ENCODE peak calls at places on chromosomes 12 and 14, in eight cellular contexts. One of them, this sample, is unnamed. For H3K4me1, the result is how much of the 10 kb centered on the place peaks cover.

GRCh38 chr14:99732436-99733220 is 48.5 kb downstream of the CYP46A1 start:
- DNase-seq in A549: no peak
- DNase-seq in thoracic aorta: no peak
- DNase-seq in left ventricle myocardium inferior: peak
- DNase-seq in neural progenitor cell: no peak
- DNase-seq in naive thymus-derived CD4-positive, alpha-beta T cell: peak
- DNase-seq in body of pancreas: no peak
- DNase-seq in lower lobe of right lung: peak
- DNase-seq in this sample: no peak

GRCh38 chr12:31868980-31869379 is 90.2 kb upstream of the RESF1 start:
- DNase-seq in thoracic aorta: no peak
- DNase-seq in body of pancreas: peak
- DNase-seq in A549: no peak
- DNase-seq in naive thymus-derived CD4-positive, alpha-beta T cell: no peak
- DNase-seq in neural progenitor cell: no peak
- DNase-seq in left ventricle myocardium inferior: peak
- DNase-seq in lower lobe of right lung: no peak
- DNase-seq in this sample: no peak

GRCh38 chr12:103036581-103037214 is 79.2 kb downstream of the ASCL1 start:
- DNase-seq in neural progenitor cell: no peak
- DNase-seq in A549: no peak
- DNase-seq in thoracic aorta: no peak
- DNase-seq in left ventricle myocardium inferior: no peak
- DNase-seq in lower lobe of right lung: no peak
- DNase-seq in naive thymus-derived CD4-positive, alpha-beta T cell: no peak
- DNase-seq in body of pancreas: no peak
- DNase-seq in this sample: no peak

GRCh38 chr14:54138024-54138353 is 181.4 kb upstream of the BMP4 start:
- DNase-seq in left ventricle myocardium inferior: no peak
- DNase-seq in neural progenitor cell: no peak
- DNase-seq in naive thymus-derived CD4-positive, alpha-beta T cell: no peak
- DNase-seq in body of pancreas: no peak
- DNase-seq in A549: no peak
- DNase-seq in thoracic aorta: no peak
- DNase-seq in lower lobe of right lung: no peak
- DNase-seq in this sample: no peak

GRCh38 chr12:106801830-106802561 is 27.5 kb downstream of the RIC8B start:
- DNase-seq in A549: no peak
- DNase-seq in thoracic aorta: no peak
- DNase-seq in lower lobe of right lung: no peak
- DNase-seq in body of pancreas: no peak
- DNase-seq in naive thymus-derived CD4-positive, alpha-beta T cell: no peak
- DNase-seq in left ventricle myocardium inferior: no peak
- DNase-seq in neural progenitor cell: no peak
- DNase-seq in this sample: no peak

GRCh38 chr12:106903241-106903950 is 52.3 kb upstream of the TMEM263 start:
- DNase-seq in lower lobe of right lung: peak
- DNase-seq in body of pancreas: peak
- DNase-seq in neural progenitor cell: peak
- DNase-seq in naive thymus-derived CD4-positive, alpha-beta T cell: peak
- DNase-seq in left ventricle myocardium inferior: peak
- DNase-seq in thoracic aorta: peak
- DNase-seq in A549: peak
- DNase-seq in this sample: peak

GRCh38 chr14:96626916-96627315 is 124.7 kb downstream of the PAPOLA start:
- DNase-seq in body of pancreas: no peak
- DNase-seq in naive thymus-derived CD4-positive, alpha-beta T cell: no peak
- DNase-seq in A549: no peak
- DNase-seq in neural progenitor cell: no peak
- DNase-seq in lower lobe of right lung: no peak
- DNase-seq in thoracic aorta: no peak
- DNase-seq in left ventricle myocardium inferior: no peak
- DNase-seq in this sample: no peak

GRCh38 chr14:55138091-55138490 is 9.0 kb downstream of the LGALS3 start:
- DNase-seq in lower lobe of right lung: no peak
- DNase-seq in body of pancreas: no peak
- DNase-seq in A549: no peak
- DNase-seq in naive thymus-derived CD4-positive, alpha-beta T cell: no peak
- DNase-seq in neural progenitor cell: peak
- DNase-seq in left ventricle myocardium inferior: no peak
- DNase-seq in thoracic aorta: no peak
- DNase-seq in this sample: no peak

GRCh38 chr14:104284107-104284592 is 145.8 kb downstream of the KIF26A start:
- DNase-seq in body of pancreas: no peak
- DNase-seq in neural progenitor cell: peak
- DNase-seq in left ventricle myocardium inferior: peak
- DNase-seq in lower lobe of right lung: peak
- DNase-seq in thoracic aorta: no peak
- DNase-seq in A549: no peak
- DNase-seq in naive thymus-derived CD4-positive, alpha-beta T cell: no peak
- DNase-seq in this sample: no peak

GRCh38 chr12:42730286-42730685 is 140.7 kb upstream of the PRICKLE1 start:
- DNase-seq in A549: no peak
- DNase-seq in lower lobe of right lung: no peak
- DNase-seq in thoracic aorta: no peak
- DNase-seq in body of pancreas: no peak
- DNase-seq in neural progenitor cell: no peak
- DNase-seq in left ventricle myocardium inferior: no peak
- DNase-seq in naive thymus-derived CD4-positive, alpha-beta T cell: no peak
- DNase-seq in this sample: no peak

GRCh38 chr14:101562659-101563351 is 1.5 kb downstream of the DIO3 start:
- DNase-seq in neural progenitor cell: no peak
- DNase-seq in body of pancreas: no peak
- DNase-seq in naive thymus-derived CD4-positive, alpha-beta T cell: no peak
- DNase-seq in A549: no peak
- DNase-seq in thoracic aorta: no peak
- DNase-seq in lower lobe of right lung: peak
- DNase-seq in left ventricle myocardium inferior: no peak
- DNase-seq in this sample: no peak

GRCh38 chr14:69951263-69951662 is 72.0 kb downstream of the SMOC1 start:
- DNase-seq in naive thymus-derived CD4-positive, alpha-beta T cell: no peak
- DNase-seq in neural progenitor cell: no peak
- DNase-seq in body of pancreas: no peak
- DNase-seq in thoracic aorta: no peak
- DNase-seq in lower lobe of right lung: no peak
- DNase-seq in A549: no peak
- DNase-seq in left ventricle myocardium inferior: no peak
- DNase-seq in this sample: no peak

GRCh38 chr12:77999074-77999715 is 168.5 kb downstream of the NAV3 start:
- DNase-seq in left ventricle myocardium inferior: no peak
- DNase-seq in thoracic aorta: no peak
- DNase-seq in body of pancreas: no peak
- DNase-seq in A549: no peak
- DNase-seq in naive thymus-derived CD4-positive, alpha-beta T cell: no peak
- DNase-seq in lower lobe of right lung: no peak
- DNase-seq in neural progenitor cell: no peak
- DNase-seq in this sample: no peak

GRCh38 chr14:67483599-67484270 is 4.8 kb downstream of the TMEM229B start:
- DNase-seq in naive thymus-derived CD4-positive, alpha-beta T cell: no peak
- DNase-seq in lower lobe of right lung: no peak
- DNase-seq in neural progenitor cell: no peak
- DNase-seq in left ventricle myocardium inferior: no peak
- DNase-seq in A549: no peak
- DNase-seq in body of pancreas: no peak
- DNase-seq in thoracic aorta: no peak
- DNase-seq in this sample: no peak

GRCh38 chr14:35386673-35387125 is 17.9 kb downstream of the NFKBIA start:
- DNase-seq in lower lobe of right lung: no peak
- DNase-seq in body of pancreas: no peak
- DNase-seq in A549: no peak
- DNase-seq in neural progenitor cell: peak
- DNase-seq in left ventricle myocardium inferior: peak
- DNase-seq in naive thymus-derived CD4-positive, alpha-beta T cell: no peak
- DNase-seq in thoracic aorta: no peak
- DNase-seq in this sample: no peak

GRCh38 chr12:77540097-77540496 is 290.6 kb upstream of the NAV3 start:
- DNase-seq in body of pancreas: no peak
- DNase-seq in thoracic aorta: no peak
- DNase-seq in lower lobe of right lung: no peak
- DNase-seq in left ventricle myocardium inferior: no peak
- DNase-seq in naive thymus-derived CD4-positive, alpha-beta T cell: no peak
- DNase-seq in neural progenitor cell: no peak
- DNase-seq in A549: no peak
- DNase-seq in this sample: no peak

GRCh38 chr12:59500915-59501314 is 94.9 kb upstream of the SLC16A7 start:
- DNase-seq in left ventricle myocardium inferior: no peak
- DNase-seq in lower lobe of right lung: no peak
- DNase-seq in thoracic aorta: no peak
- DNase-seq in naive thymus-derived CD4-positive, alpha-beta T cell: no peak
- DNase-seq in A549: no peak
- DNase-seq in neural progenitor cell: no peak
- DNase-seq in body of pancreas: peak
- DNase-seq in this sample: no peak

GRCh38 chr12:11705010-11705409 is 55.5 kb downstream of the ETV6 start:
- DNase-seq in naive thymus-derived CD4-positive, alpha-beta T cell: no peak
- DNase-seq in A549: peak
- DNase-seq in body of pancreas: peak
- DNase-seq in thoracic aorta: no peak
- DNase-seq in left ventricle myocardium inferior: no peak
- DNase-seq in neural progenitor cell: no peak
- DNase-seq in lower lobe of right lung: no peak
- DNase-seq in this sample: no peak

GRCh38 chr14:73245401-73246325 is 8.4 kb downstream of the PAPLN start:
- DNase-seq in naive thymus-derived CD4-positive, alpha-beta T cell: peak
- DNase-seq in neural progenitor cell: peak
- DNase-seq in A549: no peak
- DNase-seq in lower lobe of right lung: peak
- DNase-seq in left ventricle myocardium inferior: peak
- DNase-seq in body of pancreas: peak
- DNase-seq in thoracic aorta: no peak
- DNase-seq in this sample: peak

GRCh38 chr12:91142184-91142583 is 30.9 kb upstream of the LUM start:
- DNase-seq in lower lobe of right lung: no peak
- DNase-seq in A549: no peak
- DNase-seq in neural progenitor cell: no peak
- DNase-seq in thoracic aorta: no peak
- DNase-seq in body of pancreas: no peak
- DNase-seq in left ventricle myocardium inferior: no peak
- DNase-seq in naive thymus-derived CD4-positive, alpha-beta T cell: no peak
- DNase-seq in this sample: no peak

GRCh38 chr14:76237349-76237990 is 85.7 kb downstream of the GPATCH2L start:
- DNase-seq in thoracic aorta: no peak
- DNase-seq in lower lobe of right lung: no peak
- DNase-seq in neural progenitor cell: peak
- DNase-seq in left ventricle myocardium inferior: no peak
- DNase-seq in naive thymus-derived CD4-positive, alpha-beta T cell: no peak
- DNase-seq in body of pancreas: no peak
- DNase-seq in A549: no peak
- DNase-seq in this sample: no peak

GRCh38 chr14:52873694-52874093 is 77.2 kb downstream of the FERMT2 start:
- DNase-seq in thoracic aorta: no peak
- DNase-seq in lower lobe of right lung: no peak
- DNase-seq in left ventricle myocardium inferior: no peak
- DNase-seq in naive thymus-derived CD4-positive, alpha-beta T cell: no peak
- DNase-seq in neural progenitor cell: no peak
- DNase-seq in A549: no peak
- DNase-seq in body of pancreas: peak
- DNase-seq in this sample: no peak

GRCh38 chr14:92607702-92608429 is 94.3 kb downstream of the RIN3 start:
- DNase-seq in thoracic aorta: no peak
- DNase-seq in A549: no peak
- DNase-seq in left ventricle myocardium inferior: no peak
- DNase-seq in lower lobe of right lung: no peak
- DNase-seq in body of pancreas: no peak
- DNase-seq in neural progenitor cell: no peak
- DNase-seq in naive thymus-derived CD4-positive, alpha-beta T cell: no peak
- DNase-seq in this sample: no peak

GRCh38 chr12:57738661-57739237 is at the start of gene AGAP2:
- DNase-seq in A549: no peak
- DNase-seq in thoracic aorta: no peak
- DNase-seq in neural progenitor cell: peak
- DNase-seq in left ventricle myocardium inferior: no peak
- DNase-seq in lower lobe of right lung: no peak
- DNase-seq in body of pancreas: no peak
- DNase-seq in naive thymus-derived CD4-positive, alpha-beta T cell: no peak
- DNase-seq in this sample: no peak

GRCh38 chr12:57739387-57739786 is 845 bp upstream of the AGAP2 start:
- DNase-seq in naive thymus-derived CD4-positive, alpha-beta T cell: no peak
- DNase-seq in thoracic aorta: no peak
- DNase-seq in lower lobe of right lung: no peak
- DNase-seq in A549: no peak
- DNase-seq in body of pancreas: no peak
- DNase-seq in left ventricle myocardium inferior: no peak
- DNase-seq in neural progenitor cell: peak
- DNase-seq in this sample: no peak

GRCh38 chr12:57736743-57737466 is 1.6 kb downstream of the AGAP2 start:
- DNase-seq in naive thymus-derived CD4-positive, alpha-beta T cell: no peak
- DNase-seq in lower lobe of right lung: no peak
- DNase-seq in left ventricle myocardium inferior: no peak
- DNase-seq in neural progenitor cell: peak
- DNase-seq in body of pancreas: no peak
- DNase-seq in thoracic aorta: no peak
- DNase-seq in A549: no peak
- DNase-seq in this sample: no peak

GRCh38 chr12:57737467-57738141 is 938 bp downstream of the AGAP2 start:
- DNase-seq in neural progenitor cell: peak
- DNase-seq in body of pancreas: no peak
- DNase-seq in A549: no peak
- DNase-seq in left ventricle myocardium inferior: no peak
- DNase-seq in lower lobe of right lung: no peak
- DNase-seq in naive thymus-derived CD4-positive, alpha-beta T cell: no peak
- DNase-seq in thoracic aorta: no peak
- DNase-seq in this sample: no peak

GRCh38 chr12:57738142-57738474 is 434 bp downstream of the AGAP2 start:
- DNase-seq in lower lobe of right lung: no peak
- DNase-seq in left ventricle myocardium inferior: no peak
- DNase-seq in thoracic aorta: no peak
- DNase-seq in naive thymus-derived CD4-positive, alpha-beta T cell: no peak
- DNase-seq in body of pancreas: no peak
- DNase-seq in A549: no peak
- DNase-seq in neural progenitor cell: no peak
- DNase-seq in this sample: no peak
- H3K4me3 ChIP-seq in lower lobe of right lung: peak
- H3K4me3 ChIP-seq in left ventricle myocardium inferior: peak
- H3K4me3 ChIP-seq in thoracic aorta: peak
- H3K4me3 ChIP-seq in naive thymus-derived CD4-positive, alpha-beta T cell: no peak
- H3K4me3 ChIP-seq in body of pancreas: no peak
- H3K4me3 ChIP-seq in A549: peak
- H3K4me3 ChIP-seq in neural progenitor cell: peak
- H3K4me3 ChIP-seq in this sample: no peak

GRCh38 chr12:104701301-104701700 is 244.6 kb downstream of the CHST11 start:
- DNase-seq in naive thymus-derived CD4-positive, alpha-beta T cell: no peak
- DNase-seq in body of pancreas: no peak
- DNase-seq in lower lobe of right lung: no peak
- DNase-seq in neural progenitor cell: no peak
- DNase-seq in left ventricle myocardium inferior: no peak
- DNase-seq in A549: no peak
- DNase-seq in thoracic aorta: no peak
- DNase-seq in this sample: no peak
- H3K4me1 ChIP-seq in naive thymus-derived CD4-positive, alpha-beta T cell: under half
- H3K4me1 ChIP-seq in body of pancreas: under half
- H3K4me1 ChIP-seq in lower lobe of right lung: under half
- H3K4me1 ChIP-seq in neural progenitor cell: under half
- H3K4me1 ChIP-seq in left ventricle myocardium inferior: under half
- H3K4me1 ChIP-seq in A549: under half
- H3K4me1 ChIP-seq in thoracic aorta: under half
- H3K4me1 ChIP-seq in this sample: under half

GRCh38 chr12:95944108-95944704 is 1.1 kb downstream of the AMDHD1 start:
- DNase-seq in left ventricle myocardium inferior: no peak
- DNase-seq in neural progenitor cell: no peak
- DNase-seq in lower lobe of right lung: no peak
- DNase-seq in naive thymus-derived CD4-positive, alpha-beta T cell: no peak
- DNase-seq in A549: no peak
- DNase-seq in thoracic aorta: no peak
- DNase-seq in body of pancreas: no peak
- DNase-seq in this sample: no peak
- H3K4me3 ChIP-seq in left ventricle myocardium inferior: no peak
- H3K4me3 ChIP-seq in neural progenitor cell: no peak
- H3K4me3 ChIP-seq in lower lobe of right lung: no peak
- H3K4me3 ChIP-seq in naive thymus-derived CD4-positive, alpha-beta T cell: peak
- H3K4me3 ChIP-seq in A549: peak
- H3K4me3 ChIP-seq in thoracic aorta: no peak
- H3K4me3 ChIP-seq in body of pancreas: no peak
- H3K4me3 ChIP-seq in this sample: no peak

GRCh38 chr14:65225299-65226159 is 123.2 kb upstream of the MAX start:
- DNase-seq in lower lobe of right lung: no peak
- DNase-seq in neural progenitor cell: no peak
- DNase-seq in A549: no peak
- DNase-seq in naive thymus-derived CD4-positive, alpha-beta T cell: no peak
- DNase-seq in thoracic aorta: no peak
- DNase-seq in left ventricle myocardium inferior: no peak
- DNase-seq in body of pancreas: peak
- DNase-seq in this sample: no peak
- H3K4me1 ChIP-seq in lower lobe of right lung: under half
- H3K4me1 ChIP-seq in neural progenitor cell: half or more
- H3K4me1 ChIP-seq in A549: under half
- H3K4me1 ChIP-seq in naive thymus-derived CD4-positive, alpha-beta T cell: under half
- H3K4me1 ChIP-seq in thoracic aorta: under half
- H3K4me1 ChIP-seq in left ventricle myocardium inferior: under half
- H3K4me1 ChIP-seq in body of pancreas: half or more
- H3K4me1 ChIP-seq in this sample: under half

This sample was measured in CD4-positive, alpha-beta memory T cell.